ENCODE peak calls at places on chromosomes 3 and 15, in seven cellular contexts. C is IMR-90, G is cardiac muscle cell, O is transverse colon, D is kidney epithelial cell, E is HepG2, M is tibial nerve. H is an unnamed sample.

GRCh38 chr3:187098925-187099512 is 40.3 kb downstream of the RPL39L start:
- DNase-seq in C (peak; percentile 33), G (no peak), O (no peak), D (no peak), E (no peak), M (no peak), H (peak; percentile 41)

GRCh38 chr3:194259982-194260856 is 90.9 kb downstream of the CPN2 start:
- DNase-seq in C (peak; percentile 52), G (peak; percentile 71), O (no peak), D (no peak), E (no peak), M (no peak), H (peak; percentile 36)

GRCh38 chr3:52498134-52499054 is 3.3 kb downstream of the STAB1 start:
- DNase-seq in C (peak; percentile 53), G (peak; percentile 94), O (peak; percentile 41), D (no peak), E (no peak), M (peak; percentile 52), H (no peak)

GRCh38 chr3:173743111-173743510 is 345.6 kb downstream of the NLGN1 start:
- DNase-seq in C (peak; percentile 47), G (no peak), O (no peak), D (no peak), E (no peak), M (no peak), H (peak; percentile 70)

GRCh38 chr3:71942432-71942831 is 157.5 kb upstream of the PROK2 start:
- DNase-seq in C (no peak), G (no peak), O (no peak), D (no peak), E (no peak), M (no peak), H (no peak)

GRCh38 chr3:168459229-168459784 is 363.6 kb upstream of the GOLIM4 start:
- DNase-seq in C (peak; percentile 46), G (no peak), O (no peak), D (no peak), E (no peak), M (no peak), H (no peak)

GRCh38 chr15:60423540-60423939 is 25.8 kb upstream of the ANXA2 start:
- DNase-seq in C (peak; percentile 92), G (peak; percentile 93), O (no peak), D (peak; percentile 90), E (peak; percentile 44), M (no peak), H (peak; percentile 86)

GRCh38 chr15:71496336-71496955 is 313.9 kb upstream of the NR2E3 start:
- DNase-seq in C (peak; percentile 62), G (peak; percentile 31), O (no peak), D (no peak), E (no peak), M (no peak), H (peak; percentile 45)

GRCh38 chr3:114711321-114711891 is 417.6 kb downstream of the TIGIT start:
- DNase-seq in C (no peak), G (no peak), O (no peak), D (peak; percentile 52), E (no peak), M (no peak), H (no peak)

GRCh38 chr15:92645731-92646130 is 9.8 kb downstream of the FAM174B start:
- DNase-seq in C (no peak), G (no peak), O (no peak), D (no peak), E (no peak), M (no peak), H (no peak)

GRCh38 chr3:165753560-165753959 is 83.7 kb downstream of the BCHE start:
- DNase-seq in C (no peak), G (peak; percentile 3), O (no peak), D (peak; percentile 32), E (no peak), M (no peak), H (peak; percentile 51)

GRCh38 chr15:80760971-80761370 is 18.2 kb upstream of the CEMIP start:
- DNase-seq in C (no peak), G (no peak), O (no peak), D (no peak), E (no peak), M (no peak), H (no peak)

GRCh38 chr3:180184806-180185205 is 148.1 kb upstream of the PEX5L start:
- DNase-seq in C (no peak), G (no peak), O (no peak), D (no peak), E (no peak), M (no peak), H (peak; percentile 41)

GRCh38 chr3:128491071-128491899 is 1.7 kb downstream of the GATA2 start:
- DNase-seq in C (no peak), G (no peak), O (no peak), D (no peak), E (no peak), M (no peak), H (no peak)

DNA sequence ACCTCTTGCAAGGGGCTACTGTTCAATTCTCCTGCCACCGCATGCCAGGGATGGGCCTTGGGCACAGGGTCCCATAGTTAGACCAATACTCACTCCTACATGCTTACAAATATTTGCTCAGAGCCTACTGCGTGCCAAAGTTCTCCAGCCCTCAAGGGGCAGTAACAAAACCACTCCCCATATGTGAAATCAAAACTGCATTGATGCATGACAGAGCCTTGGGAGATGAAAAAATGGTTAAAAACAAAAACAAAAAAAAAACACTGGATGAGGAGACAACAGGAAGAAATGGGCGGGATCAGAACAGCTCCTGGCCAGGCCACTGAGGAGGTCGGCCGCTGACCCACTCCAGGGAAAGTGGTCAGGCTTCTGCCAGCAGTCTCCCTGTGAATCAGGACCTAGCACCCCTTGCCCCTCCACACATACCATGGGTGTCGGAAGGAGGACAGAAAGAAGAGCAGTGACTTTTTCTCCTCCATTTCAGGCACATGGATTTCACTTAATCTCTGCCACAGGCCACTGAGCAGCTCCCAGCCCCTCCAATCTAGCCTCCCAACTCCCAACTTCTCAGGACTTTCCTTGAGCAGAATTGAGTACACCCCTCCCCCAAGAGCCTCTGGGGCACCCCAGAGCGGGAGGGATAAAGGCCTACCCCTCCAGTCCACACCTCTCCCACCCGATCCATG is 2.8 kb downstream of the PLXNB1 start:
- DNase-seq in C (no peak), G (no peak), O (no peak), D (no peak), E (peak; percentile 78), M (no peak), H (peak; percentile 42)
- H3K4me3 ChIP-seq in C (no peak overlapping the region), G (no peak overlapping the region), O (peak overlapping the region; percentile 75), D (peak overlapping the region; percentile 81), E (peak overlapping the region; percentile 79), M (peak overlapping the region; percentile 78), H (peak overlapping the region; percentile 71)

GRCh38 chr3:9129366-9129765 is 120.1 kb downstream of the SRGAP3 start:
- DNase-seq in C (no peak), G (no peak), O (no peak), D (no peak), E (no peak), M (no peak), H (no peak)

GRCh38 chr3:9124725-9125124 is 124.7 kb downstream of the SRGAP3 start:
- DNase-seq in C (no peak), G (no peak), O (no peak), D (no peak), E (no peak), M (no peak), H (no peak)

GRCh38 chr3:9123849-9124248 is 125.6 kb downstream of the SRGAP3 start:
- DNase-seq in C (no peak), G (no peak), O (no peak), D (no peak), E (no peak), M (no peak), H (no peak)

GRCh38 chr3:9122732-9123364 is 126.6 kb downstream of the SRGAP3 start:
- DNase-seq in C (no peak), G (peak; percentile 4), O (peak; percentile 78), D (no peak), E (no peak), M (no peak), H (no peak)

DNA sequence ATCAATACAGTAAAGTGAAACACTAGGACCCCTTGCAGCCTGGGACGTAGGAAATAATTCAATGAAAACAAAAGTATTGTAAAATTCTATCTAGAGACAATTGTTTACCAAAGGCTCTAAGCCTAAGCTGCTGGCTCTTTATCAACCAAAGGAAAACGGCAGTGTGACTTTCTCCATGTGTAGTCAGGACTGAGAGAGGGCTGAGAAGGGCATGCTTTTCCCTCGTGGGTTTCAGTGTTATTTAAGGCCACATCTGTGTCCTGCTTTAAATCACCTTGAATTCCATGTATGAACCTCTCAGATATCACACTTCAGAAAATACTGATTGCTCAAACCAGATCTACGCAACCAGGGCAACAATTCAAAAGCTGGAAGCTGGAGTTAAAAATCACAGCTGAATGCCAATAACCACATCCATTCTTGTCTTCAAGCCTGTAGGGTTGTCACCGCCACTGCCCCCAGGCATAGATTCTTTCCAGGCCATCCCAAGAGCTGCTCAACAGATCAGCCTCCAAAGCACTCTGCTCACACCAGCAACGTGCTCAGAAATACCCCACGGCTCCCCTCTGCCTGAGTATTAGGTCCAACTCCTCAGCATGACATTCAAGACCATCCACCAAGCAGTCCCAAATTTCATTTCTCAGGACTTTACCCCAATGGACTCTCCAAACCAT is 124.0 kb downstream of the SRGAP3 start:
- DNase-seq in C (no peak), G (no peak), O (no peak), D (no peak), E (no peak), M (no peak), H (no peak)
- TF ChIP-seq CTCF in C (no peak), G (no peak), O (no peak), D (no peak), E (no peak), M (no peak), H (no peak)

DNA sequence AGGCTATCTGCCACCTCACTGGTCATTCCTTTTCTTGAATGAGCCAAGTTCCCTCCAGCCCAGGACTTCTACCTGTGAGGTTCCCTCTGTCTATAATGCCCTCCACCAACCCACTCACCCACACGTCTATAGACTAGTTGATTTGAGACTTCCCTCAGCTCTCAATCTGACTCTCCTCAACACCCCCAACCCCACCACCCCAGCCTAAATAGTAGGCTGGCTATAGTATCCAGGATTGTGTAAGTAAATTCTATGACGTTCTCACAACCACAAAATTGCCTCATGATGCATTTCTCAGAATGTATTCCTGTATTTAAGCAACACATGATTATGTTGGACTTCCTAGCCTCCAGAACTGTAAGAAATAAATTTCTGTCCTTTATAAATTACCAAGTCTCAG is 2.2 kb downstream of the PLSCR1 start:
- DNase-seq in C (peak; percentile 65), G (peak; percentile 87), O (no peak), D (no peak), E (no peak), M (no peak), H (no peak)
- H3K4me3 ChIP-seq in C (no peak overlapping the region), G (no peak overlapping the region), O (peak overlapping the region; percentile 96), D (no peak overlapping the region), E (peak overlapping the region; percentile 89), M (peak overlapping the region; percentile 71), H (no peak overlapping the region)

DNA sequence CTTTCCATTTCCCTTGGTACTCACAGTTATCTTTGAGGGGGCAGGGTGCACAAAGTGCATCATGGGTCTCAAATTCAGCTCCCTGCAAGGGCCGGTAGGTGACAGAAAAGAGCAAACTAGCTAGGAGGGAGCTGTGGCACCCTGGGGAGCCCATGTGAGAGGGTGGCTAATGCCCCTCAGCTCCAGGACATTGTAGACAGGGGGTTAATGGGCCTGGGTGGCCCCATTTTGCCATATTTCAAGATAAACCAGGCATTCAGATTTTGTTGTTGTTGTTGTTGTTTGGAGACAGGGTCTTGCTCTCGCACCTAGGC is 3.6 kb upstream of the SLC6A6 start:
- DNase-seq in C (no peak), G (no peak), O (no peak), D (no peak), E (no peak), M (no peak), H (no peak)
- TF ChIP-seq CTCF in C (no peak), G (no peak), O (no peak), D (no peak), E (peak; percentile 49), M (no peak), H (no peak)